ENCODE peak calls at places on chromosomes 4 and X, in nine cellular contexts. U is mucosa of descending colon, Y is spleen, X is cardiac fibroblast, T is neural crest cell, W is AG09309, F is GM20000, B is nephron progenitor cell, I is omental fat pad. O is an unnamed sample.

GRCh38 chr4:23700197-23700596 is 189.7 kb downstream of the PPARGC1A start:
- DNase-seq in F (no peak), B (no peak), T (no peak), U (no peak), Y (no peak), W (no peak), I (no peak), X (no peak), O (no peak)

GRCh38 chr4:89212666-89213381 is 94.8 kb downstream of the GPRIN3 start:
- DNase-seq in X (no peak), B (no peak), F (no peak), U (no peak), T (no peak), W (no peak), I (no peak), Y (no peak), O (no peak)

GRCh38 chrX:13923845-13924244 is 105.8 kb downstream of the GEMIN8 start:
- DNase-seq in X (no peak), T (no peak), B (no peak), W (no peak), F (no peak), Y (no peak), I (no peak), U (no peak), O (no peak)

GRCh38 chrX:109624641-109625311 is at the start of gene KCNE5:
- DNase-seq in W (no peak), F (peak), B (peak), X (no peak), I (no peak), U (no peak), Y (no peak), T (peak), O (no peak)

GRCh38 chr4:64271601-64272081 is 137.6 kb downstream of the TECRL start:
- DNase-seq in W (no peak), F (no peak), U (no peak), B (no peak), I (no peak), X (peak), T (no peak), Y (no peak), O (no peak)

GRCh38 chrX:9327086-9327746 is 137.6 kb upstream of the TBL1X start:
- DNase-seq in U (no peak), B (no peak), F (no peak), I (no peak), W (no peak), T (no peak), X (no peak), Y (no peak), O (no peak)

GRCh38 chr4:11263208-11263607 is 165.5 kb downstream of the HS3ST1 start:
- DNase-seq in B (no peak), Y (no peak), F (no peak), I (no peak), U (no peak), W (no peak), X (no peak), T (no peak), O (no peak)

GRCh38 chr4:124206779-124207605 is 505.5 kb downstream of the ANKRD50 start:
- DNase-seq in W (peak), T (no peak), B (no peak), Y (no peak), F (no peak), I (no peak), U (no peak), X (peak), O (no peak)

GRCh38 chr4:107153956-107154355 is 117.8 kb upstream of the DKK2 start:
- DNase-seq in I (no peak), Y (no peak), U (no peak), T (no peak), B (no peak), X (no peak), F (no peak), W (no peak), O (no peak)

GRCh38 chr4:178086324-178086723 is 644.1 kb upstream of the AGA start:
- DNase-seq in B (no peak), Y (no peak), I (no peak), F (no peak), T (no peak), U (peak), X (no peak), W (no peak), O (peak)

GRCh38 chr4:61202638-61203495 is 2.7 kb downstream of the ADGRL3 start:
- DNase-seq in U (peak), F (peak), T (peak), B (peak), Y (no peak), I (no peak), W (no peak), X (peak), O (peak)

GRCh38 chrX:24999501-24999900 is 16.3 kb downstream of the ARX start:
- DNase-seq in U (no peak), X (no peak), I (no peak), B (no peak), F (no peak), Y (no peak), T (no peak), W (no peak), O (no peak)

GRCh38 chrX:30283456-30284200 is 25.6 kb downstream of the NR0B1 start:
- DNase-seq in F (no peak), U (no peak), Y (no peak), W (peak), I (no peak), X (peak), T (no peak), B (no peak), O (no peak)

GRCh38 chr4:41935652-41936021 is 408 bp downstream of the TMEM33 start:
- DNase-seq in F (peak), X (peak), Y (no peak), U (no peak), B (no peak), W (no peak), I (no peak), T (no peak), O (no peak)

GRCh38 chrX:39449352-39449751 is 648.1 kb downstream of the MID1IP1 start:
- DNase-seq in I (no peak), Y (no peak), X (no peak), U (no peak), F (no peak), B (no peak), W (no peak), T (no peak), O (no peak)

GRCh38 chrX:30570505-30570904 is 7.1 kb downstream of the TASL start:
- DNase-seq in B (no peak), I (no peak), F (no peak), X (peak), W (peak), U (peak), Y (no peak), T (no peak), O (no peak)

GRCh38 chr4:182324282-182324681 is 81.1 kb downstream of the TENM3 start:
- DNase-seq in U (no peak), F (no peak), B (no peak), W (no peak), I (no peak), T (no peak), Y (no peak), X (no peak), O (no peak)

GRCh38 chr4:20412072-20412471 is 160.4 kb downstream of the SLIT2 start:
- DNase-seq in W (no peak), U (no peak), F (no peak), Y (no peak), I (no peak), X (no peak), B (no peak), T (no peak), O (no peak)

GRCh38 chr4:99868126-99868596 is 26.1 kb downstream of the LAMTOR3 start:
- DNase-seq in U (no peak), T (no peak), X (no peak), I (no peak), B (no peak), Y (no peak), W (peak), F (no peak), O (no peak)

GRCh38 chrX:65595460-65595876 is 60.9 kb upstream of the LAS1L start:
- DNase-seq in T (peak), Y (peak), W (peak), X (peak), B (peak), I (peak), F (peak), U (peak), O (peak)
- TF ChIP-seq CTCF in T (peak), Y (peak), W (peak), X (peak), B (peak), I (peak), F (peak), U (peak), O (peak)

DNA sequence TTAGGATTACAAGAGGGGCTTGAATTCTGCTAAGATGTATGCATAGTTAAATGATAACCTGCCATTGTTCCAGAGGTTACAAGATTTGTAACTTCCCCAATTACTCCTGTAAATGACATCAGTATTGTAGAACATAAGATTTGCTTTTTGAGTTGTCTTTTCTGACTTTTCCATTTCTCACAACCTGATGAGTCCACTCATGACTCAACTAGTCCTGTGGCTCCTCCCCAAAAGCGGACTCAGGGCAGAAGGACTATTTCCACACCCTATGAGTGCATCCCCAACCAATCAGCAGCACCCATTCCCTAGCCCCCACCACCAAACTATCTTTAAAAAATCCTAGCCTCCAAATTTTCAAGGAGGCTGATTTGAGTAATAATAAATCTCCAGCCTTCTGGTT is 54.7 kb downstream of the HOPX start:
- DNase-seq in F (no peak), I (no peak), T (no peak), X (no peak), U (no peak), Y (no peak), W (no peak), B (no peak), O (no peak)
- TF ChIP-seq CTCF in F (no peak), I (no peak), T (no peak), X (no peak), U (no peak), Y (no peak), W (no peak), B (no peak), O (no peak)

GRCh38 chr4:1345905-1346780 is 865 bp upstream of the UVSSA start:
- DNase-seq in X (peak), U (peak), Y (peak), W (no peak), I (no peak), T (peak), B (peak), F (peak), O (peak)
- TF ChIP-seq CTCF in X (no peak), U (no peak), Y (no peak), W (peak), I (no peak), T (peak), B (no peak), F (no peak), O (peak)

GRCh38 chr4:154927126-154927525 is 146.1 kb downstream of the RBM46 start:
- DNase-seq in X (no peak), U (no peak), I (no peak), Y (no peak), W (no peak), F (no peak), B (no peak), T (no peak), O (no peak)

DNA sequence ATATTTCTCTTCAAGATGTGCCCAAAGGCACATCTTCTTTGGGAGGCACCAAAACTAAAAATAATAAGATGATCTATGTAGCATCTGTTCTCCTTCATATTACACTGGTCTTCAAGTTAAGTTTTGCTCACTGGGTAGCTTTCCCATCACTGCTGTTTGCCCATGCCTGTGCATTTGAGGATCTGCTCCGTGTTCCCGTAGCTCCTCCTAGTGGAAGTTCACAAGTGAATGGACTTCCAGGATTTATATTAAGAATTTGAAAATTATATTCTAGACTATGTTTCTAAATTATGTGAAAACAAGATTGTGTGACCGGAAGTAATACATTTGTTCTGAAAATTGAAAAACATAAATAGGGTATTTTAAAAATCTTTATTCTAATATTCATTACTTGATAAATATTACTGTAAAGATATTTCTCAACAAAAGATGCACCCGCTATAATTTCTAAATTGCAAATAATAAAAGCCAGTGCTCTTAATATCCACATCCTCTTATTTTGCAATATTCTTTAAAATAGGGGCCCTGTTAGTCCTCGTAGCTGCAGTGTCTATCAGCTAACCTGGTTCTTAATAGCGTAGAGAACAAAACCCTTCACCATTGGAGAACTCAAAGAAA is 147.7 kb downstream of the RBM46 start:
- DNase-seq in I (no peak), B (no peak), T (no peak), U (peak), Y (no peak), W (peak), F (no peak), X (peak), O (peak)
- TF ChIP-seq CTCF in I (no peak), B (peak), T (peak), U (no peak), Y (no peak), W (peak), F (no peak), X (peak), O (peak)

DNA sequence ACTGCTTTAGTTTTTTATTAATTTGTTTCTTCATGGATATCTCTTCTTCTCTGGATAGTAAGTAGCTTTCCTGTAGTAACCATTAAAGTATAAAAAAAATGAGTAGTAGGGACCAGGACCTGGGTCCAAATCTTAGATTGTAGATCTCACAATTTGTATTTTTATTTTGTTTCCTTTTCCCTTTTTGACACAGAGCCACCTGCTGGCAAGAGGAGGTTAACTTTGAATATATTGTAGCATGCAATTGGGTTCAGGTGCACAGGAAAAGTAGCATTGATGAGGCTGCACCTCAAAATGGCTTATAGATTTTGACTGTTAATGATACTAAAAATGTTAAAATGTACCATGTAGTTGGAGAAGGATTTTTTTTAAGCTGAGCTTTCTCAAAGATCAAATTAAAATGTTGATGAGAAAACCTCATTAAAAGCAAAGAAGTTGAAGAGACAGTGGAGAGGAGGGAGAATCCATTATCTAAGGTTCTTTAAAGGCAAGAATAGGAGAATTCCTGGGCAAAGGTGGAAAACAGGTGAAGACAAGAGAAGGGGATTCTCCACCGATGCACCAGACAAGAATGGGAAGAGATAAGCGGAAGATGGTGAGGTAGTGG is 48.3 kb upstream of the HPGDS start:
- DNase-seq in X (no peak), F (peak), Y (no peak), W (no peak), B (no peak), U (peak), T (no peak), I (no peak), O (peak)
- TF ChIP-seq CTCF in X (peak), F (peak), Y (no peak), W (peak), B (peak), U (no peak), T (peak), I (no peak), O (peak)

GRCh38 chr4:110508827-110509446 is 33.0 kb downstream of the ENPEP start:
- DNase-seq in Y (no peak), U (peak), I (no peak), X (peak), F (peak), W (no peak), T (no peak), B (no peak), O (no peak)
- TF ChIP-seq CTCF in Y (no peak), U (peak), I (no peak), X (peak), F (no peak), W (peak), T (peak), B (peak), O (peak)

GRCh38 chr4:25879091-25879584 is 16.4 kb upstream of the SEL1L3 start:
- DNase-seq in W (no peak), I (no peak), X (no peak), Y (no peak), F (no peak), U (no peak), T (no peak), B (no peak), O (no peak)

GRCh38 chr4:25879587-25879986 is 16.8 kb upstream of the SEL1L3 start:
- DNase-seq in T (no peak), W (no peak), F (no peak), Y (no peak), B (no peak), X (no peak), U (no peak), I (no peak), O (no peak)

GRCh38 chr4:25881187-25881586 is 18.4 kb upstream of the SEL1L3 start:
- DNase-seq in W (no peak), I (no peak), X (no peak), U (no peak), T (no peak), B (no peak), F (no peak), Y (no peak), O (no peak)

GRCh38 chr4:25878676-25879075 is 15.9 kb upstream of the SEL1L3 start:
- DNase-seq in F (no peak), B (no peak), T (no peak), Y (no peak), X (no peak), U (no peak), W (no peak), I (no peak), O (no peak)

GRCh38 chr4:25879991-25880641 is 17.3 kb upstream of the SEL1L3 start:
- DNase-seq in W (no peak), X (peak), Y (no peak), I (no peak), U (no peak), B (no peak), F (peak), T (no peak), O (no peak)
- TF ChIP-seq CTCF in W (no peak), X (no peak), Y (no peak), I (no peak), U (no peak), B (no peak), F (no peak), T (no peak), O (no peak)

DNA sequence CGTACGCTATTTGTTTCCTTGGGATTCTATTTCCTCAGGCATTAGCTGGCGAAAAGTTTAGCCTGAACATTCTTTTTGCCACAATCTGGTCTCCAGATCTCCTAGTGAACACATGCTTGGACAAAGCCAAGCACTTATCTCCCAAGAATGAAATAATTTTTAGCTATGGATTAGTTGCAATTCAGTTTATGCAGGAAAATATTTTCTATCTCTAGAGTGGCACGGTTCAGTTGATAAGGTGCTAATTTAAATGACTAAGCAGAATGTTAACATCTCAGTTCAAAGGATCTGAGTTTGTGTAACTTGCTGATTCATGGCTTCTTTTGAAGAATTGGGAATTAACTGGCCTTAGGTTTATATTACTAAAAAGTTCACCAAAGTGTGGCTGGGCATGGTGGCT is 58.1 kb upstream of the JADE1 start:
- DNase-seq in B (no peak), Y (no peak), I (no peak), T (no peak), F (no peak), W (no peak), U (no peak), X (no peak), O (no peak)
- TF ChIP-seq CTCF in B (no peak), Y (no peak), I (no peak), T (no peak), F (no peak), W (no peak), U (no peak), X (no peak), O (no peak)

GRCh38 chrX:23901805-23902204 is 5.9 kb downstream of the APOO start:
- DNase-seq in X (peak), T (peak), I (no peak), U (peak), W (no peak), F (peak), B (peak), Y (no peak), O (peak)
- TF ChIP-seq CTCF in X (peak), T (peak), I (no peak), U (no peak), W (peak), F (peak), B (no peak), Y (peak), O (peak)